ENCODE peak calls at places on chromosomes 4 and X, in four cellular contexts. T is GM12878, P is HepG2, G is A549. L is an unnamed sample.

GRCh38 chr4:185149392-185149791 is 6.3 kb downstream of the SLC25A4 start:
- DNase-seq in T (no peak), P (no peak), G (no peak), L (no peak)

GRCh38 chrX:47649781-47650163 is 591 bp downstream of the ELK1 start:
- DNase-seq in T (no peak), P (no peak), G (no peak), L (no peak)

GRCh38 chr4:105417624-105418023 is 56.2 kb downstream of the PPA2 start:
- DNase-seq in T (no peak), P (peak; percentile 85), G (no peak), L (no peak)

GRCh38 chr4:77446611-77447010 is 159.0 kb upstream of the CXCL13 start:
- DNase-seq in T (no peak), P (no peak), G (no peak), L (no peak)

GRCh38 chr4:48906283-48907173 is at the start of gene OCIAD2:
- DNase-seq in T (peak; percentile 39), P (no peak), G (peak; percentile 64), L (peak; percentile 89)

GRCh38 chr4:111475001-111475400 is 670.3 kb upstream of the FAM241A start:
- DNase-seq in T (no peak), P (peak; percentile 17), G (no peak), L (peak; percentile 1)

GRCh38 chr4:115323106-115323684 is 209.8 kb upstream of the NDST4 start:
- DNase-seq in T (no peak), P (no peak), G (no peak), L (no peak)

GRCh38 chr4:42865572-42866189 is 26.8 kb upstream of the GRXCR1 start:
- DNase-seq in T (no peak), P (peak; percentile 48), G (peak; percentile 0), L (peak; percentile 33)

GRCh38 chrX:148316446-148316845 is 184.0 kb upstream of the AFF2 start:
- DNase-seq in T (no peak), P (no peak), G (no peak), L (no peak)

GRCh38 chr4:77052352-77052751 is 23.4 kb downstream of the CCNI start:
- DNase-seq in T (no peak), P (peak; percentile 35), G (no peak), L (no peak)

GRCh38 chr4:8274772-8275241 is 5.3 kb downstream of the HTRA3 start:
- DNase-seq in T (no peak), P (no peak), G (no peak), L (peak; percentile 95)

GRCh38 chrX:23816179-23816578 is 33.2 kb downstream of the SAT1 start:
- DNase-seq in T (no peak), P (no peak), G (no peak), L (no peak)

GRCh38 chr4:84498203-84499026 is 677 bp downstream of the NKX6-1 start:
- DNase-seq in T (no peak), P (no peak), G (peak; percentile 9), L (peak; percentile 46)

GRCh38 chrX:148499638-148500427 is 584 bp upstream of the AFF2 start:
- DNase-seq in T (no peak), P (no peak), G (no peak), L (no peak)

GRCh38 chr4:184448828-184449227 is 25.5 kb downstream of the IRF2 start:
- DNase-seq in T (no peak), P (no peak), G (no peak), L (no peak)

GRCh38 chr4:6834867-6835266 is 52.3 kb downstream of the KIAA0232 start:
- DNase-seq in T (no peak), P (no peak), G (no peak), L (no peak)
- TF ChIP-seq CHD2 in T (no peak), P (no peak), G (no peak), L (no peak)

GRCh38 chr4:173937871-173938270 is 345.6 kb downstream of the FBXO8 start:
- DNase-seq in T (no peak), P (no peak), G (no peak), L (no peak)
- H3K4me2 ChIP-seq in T (no peak overlapping the region), P (no peak overlapping the region), G (no peak overlapping the region), L (no peak overlapping the region)

GRCh38 chr4:38757945-38758344 is 24.8 kb downstream of the TLR10 start:
- DNase-seq in T (no peak), P (no peak), G (no peak), L (no peak)
- TF ChIP-seq CHD2 in T (no peak), P (no peak), G (no peak), L (no peak)

GRCh38 chrX:10576777-10577444 is 43.5 kb downstream of the MID1 start:
- DNase-seq in T (no peak), P (no peak), G (no peak), L (no peak)
- H3K4me2 ChIP-seq in T (no peak overlapping the region), P (no peak overlapping the region), G (peak overlapping the region; percentile 94), L (no peak overlapping the region)

L was measured in SK-N-SH.